ENCODE peak calls at places on chromosomes 7 and 10, in seven cellular contexts. L is IMR-90, W is neuronal stem cell, U is mesendoderm, A is H9, K is trophoblast cell, O is H1. Z is an unnamed sample.

GRCh38 chr10:11119843-11120242 is 102.2 kb downstream of the CELF2 start:
- DNase-seq in L (no peak), W (no peak), U (no peak), A (no peak), K (no peak), O (no peak), Z (no peak)

GRCh38 chr7:66921396-66921917 is 432 bp downstream of the TMEM248 start:
- DNase-seq in L (peak), W (peak), U (no peak), A (no peak), K (peak), O (no peak), Z (peak)

GRCh38 chr10:21494221-21495001 is 31.1 kb downstream of the SKIDA1 start:
- DNase-seq in L (no peak), W (no peak), U (peak), A (peak), K (peak), O (no peak), Z (peak)

GRCh38 chr10:114332301-114332797 is 72.0 kb downstream of the AFAP1L2 start:
- DNase-seq in L (no peak), W (no peak), U (no peak), A (no peak), K (no peak), O (no peak), Z (no peak)

GRCh38 chr10:70558871-70559810 is 43.4 kb downstream of the PRF1 start:
- DNase-seq in L (peak), W (no peak), U (peak), A (peak), K (peak), O (no peak), Z (peak)

GRCh38 chr10:132305654-132306340 is 2.0 kb downstream of the STK32C start:
- DNase-seq in L (no peak), W (no peak), U (peak), A (no peak), K (no peak), O (no peak), Z (no peak)

GRCh38 chr10:98041352-98042043 is 11.1 kb upstream of the CRTAC1 start:
- DNase-seq in L (peak), W (peak), U (peak), A (peak), K (peak), O (peak), Z (peak)

GRCh38 chr10:74967850-74968620 is 141.6 kb downstream of the KAT6B start:
- DNase-seq in L (no peak), W (no peak), U (no peak), A (no peak), K (no peak), O (no peak), Z (no peak)

GRCh38 chr7:45700556-45700955 is 126.4 kb downstream of the ADCY1 start:
- DNase-seq in L (no peak), W (no peak), U (no peak), A (no peak), K (no peak), O (no peak), Z (no peak)

GRCh38 chr7:8418627-8419245 is 14.7 kb upstream of the NXPH1 start:
- DNase-seq in L (peak), W (peak), U (peak), A (peak), K (peak), O (no peak), Z (peak)

GRCh38 chr7:8425223-8425622 is 8.2 kb upstream of the NXPH1 start:
- DNase-seq in L (no peak), W (no peak), U (no peak), A (no peak), K (no peak), O (no peak), Z (no peak)

GRCh38 chr7:8423057-8423456 is 10.4 kb upstream of the NXPH1 start:
- DNase-seq in L (no peak), W (no peak), U (peak), A (no peak), K (no peak), O (no peak), Z (no peak)

DNA sequence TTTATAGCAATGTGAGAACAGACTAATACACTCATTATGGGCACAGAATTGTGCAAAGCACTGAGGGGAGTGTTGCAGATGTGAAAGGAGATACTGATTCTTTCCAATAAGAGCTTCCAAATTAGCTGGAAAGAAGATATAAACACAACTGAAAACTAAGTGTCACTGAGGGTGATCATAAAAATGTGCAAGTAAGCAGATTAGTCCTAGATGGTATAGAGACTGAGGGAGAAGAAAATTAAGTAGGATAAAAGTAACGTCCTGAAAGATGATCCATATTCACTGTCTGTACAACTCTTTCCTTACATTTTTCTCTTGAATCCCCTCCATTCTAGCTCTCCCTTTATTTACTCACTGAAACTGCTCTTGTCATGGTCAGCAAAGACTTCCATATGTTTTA is 11.2 kb upstream of the NXPH1 start:
- DNase-seq in L (no peak), W (no peak), U (no peak), A (no peak), K (no peak), O (no peak), Z (no peak)
- H3K18ac ChIP-seq in L (no peak), W (no peak), U (no peak), A (no peak), K (no peak), O (no peak), Z (no peak)

DNA sequence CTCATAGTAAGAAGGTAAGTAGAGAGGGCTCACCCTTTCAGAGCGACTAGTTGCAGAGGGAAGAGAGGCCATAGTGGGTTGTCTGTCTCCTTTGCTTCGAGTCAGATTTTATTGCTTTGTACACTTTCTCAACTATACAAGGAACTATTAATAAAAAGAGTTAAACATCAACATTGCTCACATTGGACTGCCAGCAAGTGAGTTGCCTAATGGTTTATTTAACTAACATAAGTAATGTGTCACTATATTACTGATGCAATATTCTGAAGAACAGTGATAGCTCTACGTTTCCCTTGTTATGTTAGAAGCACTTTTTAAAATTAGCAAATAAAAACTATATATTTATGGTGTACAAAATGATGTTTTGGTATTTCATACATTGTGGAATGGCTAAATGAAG is 451.0 kb downstream of the GRM8 start:
- DNase-seq in L (no peak), W (no peak), U (no peak), A (no peak), K (no peak), O (no peak), Z (no peak)
- H4K8ac ChIP-seq in L (no peak), W (no peak), U (no peak), A (no peak), K (no peak), O (no peak), Z (no peak)

GRCh38 chr10:82980321-82980720 is 1105.3 kb downstream of the NRG3 start:
- DNase-seq in L (no peak), W (no peak), U (no peak), A (no peak), K (no peak), O (no peak), Z (no peak)
- H3K18ac ChIP-seq in L (no peak), W (no peak), U (peak), A (no peak), K (no peak), O (no peak), Z (no peak)

DNA sequence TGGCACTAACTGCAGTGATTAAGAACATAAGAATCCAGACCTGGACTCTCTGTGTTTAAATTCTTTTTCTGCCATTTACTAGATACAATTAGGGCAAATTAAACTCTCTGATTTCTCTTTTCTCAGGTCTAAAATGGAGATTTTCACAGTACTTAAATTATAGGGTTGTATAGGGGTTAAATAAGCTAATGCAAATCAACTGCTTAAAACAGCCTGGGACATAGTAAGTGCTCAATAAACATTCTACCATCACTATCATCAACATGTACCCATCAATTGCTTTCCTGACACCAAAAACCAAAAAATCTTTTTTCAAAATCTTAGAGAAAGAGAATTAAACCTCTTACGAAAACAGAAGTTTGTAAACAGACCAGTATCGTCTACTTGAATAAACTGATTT is 4.5 kb downstream of the ZNF800 start:
- DNase-seq in L (no peak), W (no peak), U (no peak), A (no peak), K (no peak), O (no peak), Z (no peak)
- H4K8ac ChIP-seq in L (no peak), W (no peak), U (no peak), A (no peak), K (no peak), O (no peak), Z (no peak)

DNA sequence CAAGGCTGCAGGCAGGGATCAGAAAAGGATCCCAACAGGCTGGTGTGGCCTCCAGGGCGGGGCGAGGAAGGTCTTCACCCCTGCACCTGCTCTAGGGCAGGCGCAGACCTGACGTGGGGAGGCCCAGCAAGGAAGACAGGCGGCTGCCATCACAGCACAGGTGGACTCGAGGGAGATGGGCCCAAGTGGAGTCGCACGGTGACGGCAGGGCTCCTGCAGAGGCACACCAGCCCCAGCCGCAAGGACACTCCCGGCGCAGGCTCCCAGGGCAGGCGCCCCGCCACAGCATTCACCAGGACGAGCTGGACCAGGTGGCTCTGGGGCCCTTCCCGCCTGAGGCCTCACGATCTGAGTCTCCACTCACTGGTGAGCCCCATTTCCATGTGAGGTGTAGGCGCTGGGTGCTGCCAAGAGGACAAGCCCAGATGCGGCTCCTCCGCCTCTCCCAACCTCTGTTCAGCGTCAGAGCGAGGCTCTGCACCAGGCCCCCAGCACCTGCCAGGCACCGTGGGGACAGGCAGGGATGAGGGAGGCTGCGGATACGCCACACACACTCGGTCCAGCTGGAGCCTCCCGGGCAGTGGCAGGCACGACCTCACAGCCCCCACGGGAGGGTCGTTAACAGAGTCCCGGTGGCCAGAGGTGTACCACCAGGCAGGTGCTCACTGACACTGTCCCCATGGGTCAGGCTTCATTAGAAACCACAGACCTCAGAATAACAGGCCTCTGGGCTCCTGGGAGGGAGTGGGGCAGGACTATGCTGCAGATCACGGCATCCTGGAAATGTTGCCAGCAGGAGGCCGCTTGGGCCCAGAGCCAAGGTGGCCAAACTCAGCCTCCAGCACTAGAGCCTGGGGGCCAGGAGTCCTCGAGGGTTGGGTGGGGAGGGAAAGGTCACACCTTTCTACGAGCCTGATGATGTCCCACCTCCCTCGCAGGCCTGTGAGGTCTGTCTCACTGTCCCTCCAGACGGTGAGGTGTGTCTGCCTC is 111.6 kb downstream of the MAD1L1 start:
- DNase-seq in L (no peak), W (no peak), U (no peak), A (no peak), K (no peak), O (no peak), Z (no peak)
- H3K18ac ChIP-seq in L (no peak), W (peak), U (no peak), A (no peak), K (no peak), O (no peak), Z (no peak)

GRCh38 chr7:87506243-87507180 is 31.0 kb upstream of the ABCB4 start:
- DNase-seq in L (peak), W (no peak), U (no peak), A (no peak), K (peak), O (no peak), Z (peak)
- H4K8ac ChIP-seq in L (no peak), W (no peak), U (no peak), A (no peak), K (no peak), O (no peak), Z (no peak)

DNA sequence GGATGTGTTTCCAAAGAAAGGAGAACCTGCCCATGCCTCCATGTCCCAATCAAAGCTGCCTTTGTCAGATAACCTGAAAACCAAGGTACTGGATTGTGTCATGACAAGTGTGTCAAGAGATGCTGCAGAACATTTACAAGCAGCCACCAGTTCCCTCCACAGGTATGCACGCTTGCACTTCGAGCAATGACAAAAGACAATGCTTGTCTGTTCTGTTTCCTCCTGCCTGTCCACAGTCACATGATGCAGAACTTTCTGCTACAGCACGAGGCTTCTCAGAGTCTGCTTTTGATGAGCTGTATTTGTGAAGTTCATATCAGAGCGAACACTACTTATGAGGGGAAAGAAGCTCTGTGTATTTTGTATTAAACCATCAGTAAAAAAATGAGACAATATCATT is 209.9 kb downstream of the GFRA1 start:
- DNase-seq in L (no peak), W (no peak), U (no peak), A (no peak), K (no peak), O (no peak), Z (no peak)
- H3K18ac ChIP-seq in L (no peak), W (no peak), U (no peak), A (no peak), K (no peak), O (no peak), Z (no peak)

GRCh38 chr7:128919241-128919640 is 8.7 kb upstream of the KCP start:
- DNase-seq in L (no peak), W (no peak), U (no peak), A (no peak), K (no peak), O (no peak), Z (no peak)
- H4K8ac ChIP-seq in L (no peak), W (no peak), U (no peak), A (no peak), K (no peak), O (no peak), Z (no peak)

GRCh38 chr7:156691764-156692163 is 51.2 kb downstream of the RNF32 start:
- DNase-seq in L (no peak), W (no peak), U (no peak), A (no peak), K (no peak), O (no peak), Z (no peak)
- H3K18ac ChIP-seq in L (no peak), W (no peak), U (no peak), A (no peak), K (no peak), O (no peak), Z (no peak)

Z was measured in mesenchymal stem cell.